ENCODE peak calls at places on chromosome 1, in five cellular contexts. One of them, this sample, is unnamed.

GRCh38 chr1:156801409-156802121 is 15.1 kb downstream of the SH2D2A start:
- DNase-seq in K562: no peak
- DNase-seq in SK-N-SH: peak; percentile 87
- DNase-seq in HepG2: no peak
- DNase-seq in GM12878: no peak
- DNase-seq in this sample: no peak

GRCh38 chr1:183148599-183148998 is 37.5 kb upstream of the LAMC2 start:
- DNase-seq in K562: no peak
- DNase-seq in SK-N-SH: no peak
- DNase-seq in HepG2: no peak
- DNase-seq in GM12878: no peak
- DNase-seq in this sample: no peak

GRCh38 chr1:27416387-27417111 is 24.1 kb downstream of the GPR3 start:
- DNase-seq in K562: peak; percentile 76
- DNase-seq in SK-N-SH: peak; percentile 45
- DNase-seq in HepG2: peak; percentile 44
- DNase-seq in GM12878: peak; percentile 70
- DNase-seq in this sample: no peak

GRCh38 chr1:22850681-22851080 is 122.0 kb downstream of the LACTBL1 start:
- DNase-seq in K562: no peak
- DNase-seq in SK-N-SH: peak; percentile 67
- DNase-seq in HepG2: no peak
- DNase-seq in GM12878: no peak
- DNase-seq in this sample: no peak

GRCh38 chr1:58440696-58441095 is 105.8 kb downstream of the OMA1 start:
- DNase-seq in K562: no peak
- DNase-seq in SK-N-SH: no peak
- DNase-seq in HepG2: no peak
- DNase-seq in GM12878: no peak
- DNase-seq in this sample: no peak

GRCh38 chr1:84973493-84974334 is 23.2 kb downstream of the MCOLN2 start:
- DNase-seq in K562: no peak
- DNase-seq in SK-N-SH: no peak
- DNase-seq in HepG2: no peak
- DNase-seq in GM12878: no peak
- DNase-seq in this sample: no peak

GRCh38 chr1:67575861-67576260 is 109.1 kb upstream of the GADD45A start:
- DNase-seq in K562: no peak
- DNase-seq in SK-N-SH: no peak
- DNase-seq in HepG2: no peak
- DNase-seq in GM12878: no peak
- DNase-seq in this sample: no peak

GRCh38 chr1:2021550-2021949 is 2.4 kb downstream of the GABRD start:
- DNase-seq in K562: no peak
- DNase-seq in SK-N-SH: no peak
- DNase-seq in HepG2: no peak
- DNase-seq in GM12878: no peak
- DNase-seq in this sample: no peak

GRCh38 chr1:24535021-24535424 is 20.9 kb upstream of the NCMAP start:
- DNase-seq in K562: no peak
- DNase-seq in SK-N-SH: no peak
- DNase-seq in HepG2: no peak
- DNase-seq in GM12878: no peak
- DNase-seq in this sample: no peak

GRCh38 chr1:41492341-41492848 is 7.9 kb upstream of the EDN2 start:
- DNase-seq in K562: peak; percentile 84
- DNase-seq in SK-N-SH: no peak
- DNase-seq in HepG2: no peak
- DNase-seq in GM12878: no peak
- DNase-seq in this sample: peak; percentile 88
- TF ChIP-seq MAX in K562: no peak
- TF ChIP-seq MAX in SK-N-SH: no peak
- TF ChIP-seq MAX in HepG2: no peak
- TF ChIP-seq MAX in GM12878: no peak
- TF ChIP-seq MAX in this sample: no peak

GRCh38 chr1:223849352-223849751 is 3.6 kb upstream of the TP53BP2 start:
- DNase-seq in K562: no peak
- DNase-seq in SK-N-SH: no peak
- DNase-seq in HepG2: no peak
- DNase-seq in GM12878: no peak
- DNase-seq in this sample: no peak

GRCh38 chr1:223849855-223850254 is 4.1 kb upstream of the TP53BP2 start:
- DNase-seq in K562: no peak
- DNase-seq in SK-N-SH: no peak
- DNase-seq in HepG2: no peak
- DNase-seq in GM12878: no peak
- DNase-seq in this sample: no peak

GRCh38 chr1:223847781-223848345 is 2.1 kb upstream of the TP53BP2 start:
- DNase-seq in K562: no peak
- DNase-seq in SK-N-SH: no peak
- DNase-seq in HepG2: no peak
- DNase-seq in GM12878: no peak
- DNase-seq in this sample: no peak

GRCh38 chr1:223846668-223847007 is 891 bp upstream of the TP53BP2 start:
- DNase-seq in K562: no peak
- DNase-seq in SK-N-SH: peak; percentile 53
- DNase-seq in HepG2: peak; percentile 27
- DNase-seq in GM12878: no peak
- DNase-seq in this sample: peak; percentile 56

DNA sequence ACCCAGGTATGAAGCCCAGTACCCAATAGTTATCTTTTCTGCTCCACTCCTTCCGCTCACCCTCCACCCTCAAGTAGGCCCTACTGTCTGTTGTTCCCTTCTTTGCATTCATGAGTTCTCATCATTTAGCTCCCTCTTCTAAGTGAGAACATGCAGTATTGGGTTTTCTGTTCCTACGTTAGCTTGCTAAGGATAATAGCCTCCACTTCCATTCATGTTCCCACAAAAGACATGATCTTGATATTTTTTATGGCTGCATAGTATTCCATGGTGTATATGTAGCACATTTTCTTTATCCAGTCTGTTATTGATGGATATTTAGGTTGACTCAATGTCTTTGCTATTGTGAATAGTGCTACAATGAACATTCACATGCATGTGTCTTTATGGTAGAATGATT is 2.8 kb upstream of the TP53BP2 start:
- DNase-seq in K562: no peak
- DNase-seq in SK-N-SH: no peak
- DNase-seq in HepG2: no peak
- DNase-seq in GM12878: no peak
- DNase-seq in this sample: no peak
- TF ChIP-seq USF2 in K562: no peak
- TF ChIP-seq USF2 in SK-N-SH: no peak
- TF ChIP-seq USF2 in HepG2: no peak
- TF ChIP-seq USF2 in GM12878: no peak
- TF ChIP-seq USF2 in this sample: no peak

DNA sequence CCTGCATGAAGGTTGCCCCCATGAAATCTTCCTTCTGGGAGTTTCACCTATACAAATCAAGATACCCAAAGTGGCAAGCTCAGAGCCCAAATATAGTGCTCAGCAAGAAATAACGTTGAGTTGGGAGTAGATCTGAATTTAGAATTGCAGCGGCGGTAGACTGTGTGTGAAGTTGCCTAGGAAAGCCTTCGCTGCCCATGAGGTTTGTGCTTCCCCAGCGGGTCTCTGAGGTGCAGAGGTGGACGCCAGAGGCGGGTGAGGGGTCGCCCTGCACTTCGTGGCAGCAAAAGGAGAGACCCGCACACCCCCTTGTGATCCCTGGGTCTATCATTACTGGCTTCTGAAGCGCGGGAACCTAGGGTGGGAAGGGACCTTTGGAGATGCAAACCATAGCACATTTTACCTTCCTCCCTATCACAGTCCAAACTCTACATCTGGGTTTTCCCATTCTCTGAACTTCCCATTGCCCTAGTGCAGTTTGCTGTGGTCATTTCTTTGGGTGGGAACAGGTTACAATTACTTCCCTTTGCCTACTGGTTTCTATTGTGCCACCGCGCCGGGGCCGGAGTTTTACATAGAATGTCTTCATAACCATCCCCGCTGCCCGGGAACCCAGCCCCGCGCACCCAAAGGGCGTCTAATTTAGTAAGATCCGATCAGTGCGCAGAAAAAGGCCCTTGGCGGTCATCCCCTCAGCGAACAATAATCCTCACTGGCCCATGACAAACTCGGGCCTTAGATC is 5.2 kb downstream of the TBX15 start:
- DNase-seq in K562: no peak
- DNase-seq in SK-N-SH: peak; percentile 11
- DNase-seq in HepG2: no peak
- DNase-seq in GM12878: no peak
- DNase-seq in this sample: no peak
- H3K27me3 ChIP-seq in K562: peaks cover 61% of the 10 kb centered on the region
- H3K27me3 ChIP-seq in SK-N-SH: peaks cover 98% of the 10 kb centered on the region
- H3K27me3 ChIP-seq in HepG2: no peaks in the 10 kb centered on the region
- H3K27me3 ChIP-seq in GM12878: peaks cover 30% of the 10 kb centered on the region
- H3K27me3 ChIP-seq in this sample: peaks cover 100% of the 10 kb centered on the region

DNA sequence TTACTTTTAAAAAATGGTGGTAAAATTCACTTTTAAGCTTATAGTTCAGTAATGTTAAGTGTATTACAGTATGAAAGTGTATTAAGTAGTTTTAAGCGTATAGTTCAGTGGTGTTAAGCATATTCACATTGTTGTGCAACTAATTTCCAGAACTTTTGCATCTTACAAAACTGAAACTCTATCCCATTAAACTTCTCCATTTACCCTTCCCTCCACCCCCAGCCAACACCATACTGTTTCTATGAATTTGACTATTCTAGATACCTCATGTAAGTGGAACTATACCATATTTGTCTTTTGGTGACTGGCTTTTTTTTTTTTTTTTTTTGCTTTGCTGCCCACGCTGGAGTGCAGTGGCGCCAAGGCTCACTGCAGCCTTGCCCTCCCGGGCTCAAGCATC is 45.0 kb upstream of the BMP8B start:
- DNase-seq in K562: no peak
- DNase-seq in SK-N-SH: no peak
- DNase-seq in HepG2: no peak
- DNase-seq in GM12878: no peak
- DNase-seq in this sample: no peak
- TF ChIP-seq MAX in K562: no peak
- TF ChIP-seq MAX in SK-N-SH: no peak
- TF ChIP-seq MAX in HepG2: no peak
- TF ChIP-seq MAX in GM12878: no peak
- TF ChIP-seq MAX in this sample: no peak

GRCh38 chr1:43789604-43790288 is 82.4 kb downstream of the ST3GAL3 start:
- DNase-seq in K562: no peak
- DNase-seq in SK-N-SH: no peak
- DNase-seq in HepG2: no peak
- DNase-seq in GM12878: no peak
- DNase-seq in this sample: no peak
- TF ChIP-seq USF2 in K562: no peak
- TF ChIP-seq USF2 in SK-N-SH: no peak
- TF ChIP-seq USF2 in HepG2: no peak
- TF ChIP-seq USF2 in GM12878: no peak
- TF ChIP-seq USF2 in this sample: no peak

This sample was measured in H1.